ENCODE peak calls at places on chromosome 2, in nine cellular contexts. S is lower leg skin, O is heart left ventricle, F is A549, B is uterus, N is body of pancreas, U is spleen, W is HepG2, V is stomach. A is an unnamed sample.

GRCh38 chr2:14516844-14517243 is 115.7 kb upstream of the LRATD1 start:
- DNase-seq in N (no peak), F (no peak), B (no peak), W (no peak), V (no peak), O (no peak), U (no peak), S (no peak), A (no peak)

GRCh38 chr2:238083919-238084318 is 16.2 kb upstream of the ESPNL start:
- DNase-seq in U (no peak), W (no peak), O (no peak), F (no peak), B (no peak), S (peak), N (no peak), V (peak), A (no peak)

GRCh38 chr2:134120718-134121630 is 132.9 kb upstream of the MGAT5 start:
- DNase-seq in O (peak), W (no peak), F (no peak), V (peak), B (peak), S (peak), U (peak), N (peak), A (peak)

GRCh38 chr2:164697688-164698290 is 76.5 kb upstream of the GRB14 start:
- DNase-seq in S (no peak), U (no peak), F (peak), V (no peak), O (no peak), B (no peak), W (peak), N (no peak), A (no peak)

GRCh38 chr2:18413794-18414396 is 146.6 kb downstream of the RDH14 start:
- DNase-seq in B (peak), V (no peak), W (no peak), F (peak), N (peak), O (peak), U (no peak), S (no peak), A (peak)

GRCh38 chr2:74982581-74982980 is 24.1 kb downstream of the POLE4 start:
- DNase-seq in O (no peak), U (no peak), V (no peak), W (peak), N (no peak), F (no peak), B (no peak), S (no peak), A (no peak)

GRCh38 chr2:109611467-109612095 is 2.2 kb downstream of the SEPTIN10 start:
- DNase-seq in U (no peak), S (no peak), O (no peak), B (no peak), N (no peak), F (no peak), W (peak), V (no peak), A (no peak)

GRCh38 chr2:112814278-112814677 is 22.3 kb downstream of the IL1B start:
- DNase-seq in O (no peak), V (no peak), W (peak), U (no peak), S (no peak), N (no peak), F (no peak), B (no peak), A (no peak)

GRCh38 chr2:3151153-3151918 is 226.3 kb downstream of the EIPR1 start:
- DNase-seq in V (no peak), F (no peak), U (no peak), B (no peak), N (no peak), W (no peak), O (no peak), S (no peak), A (no peak)

GRCh38 chr2:203646266-203646864 is 60.1 kb upstream of the CD28 start:
- DNase-seq in S (no peak), U (peak), B (no peak), W (no peak), O (no peak), F (no peak), V (no peak), N (no peak), A (no peak)

GRCh38 chr2:73614105-73614504 is 28.1 kb downstream of the NAT8 start:
- DNase-seq in O (no peak), B (no peak), W (no peak), U (no peak), F (no peak), S (no peak), N (no peak), V (no peak), A (no peak)

GRCh38 chr2:129895061-129895460 is 84.4 kb upstream of the RAB6C start:
- DNase-seq in W (no peak), O (no peak), S (peak), V (peak), B (no peak), N (no peak), U (no peak), F (no peak), A (no peak)

GRCh38 chr2:17749753-17750438 is 3.7 kb downstream of the SMC6 start:
- DNase-seq in S (no peak), W (no peak), N (no peak), F (no peak), B (no peak), U (no peak), V (no peak), O (no peak), A (no peak)

GRCh38 chr2:75035444-75036353 is 77.3 kb downstream of the POLE4 start:
- DNase-seq in N (no peak), S (no peak), O (no peak), V (no peak), U (no peak), F (no peak), B (no peak), W (no peak), A (no peak)

GRCh38 chr2:190618030-190618429 is 30.9 kb upstream of the NAB1 start:
- DNase-seq in O (no peak), U (no peak), B (no peak), F (no peak), V (no peak), W (no peak), S (no peak), N (no peak), A (no peak)

GRCh38 chr2:211033765-211034164 is 477.4 kb downstream of the CPS1 start:
- DNase-seq in F (peak), W (peak), S (no peak), O (no peak), B (no peak), U (no peak), V (no peak), N (no peak), A (no peak)

GRCh38 chr2:57881998-57882884 is 164.4 kb upstream of the VRK2 start:
- DNase-seq in S (no peak), O (no peak), N (no peak), B (no peak), U (no peak), W (peak), V (no peak), F (peak), A (no peak)

GRCh38 chr2:148569221-148569620 is 75.3 kb upstream of the EPC2 start:
- DNase-seq in N (no peak), W (no peak), U (no peak), O (no peak), V (no peak), F (no peak), B (no peak), S (peak), A (no peak)

GRCh38 chr2:128690431-128690830 is 371.8 kb upstream of the HS6ST1 start:
- DNase-seq in B (no peak), N (no peak), S (no peak), F (no peak), O (no peak), V (no peak), U (no peak), W (no peak), A (no peak)

GRCh38 chr2:2921011-2921720 is 456.5 kb downstream of the EIPR1 start:
- DNase-seq in W (no peak), U (no peak), V (no peak), F (no peak), B (no peak), N (no peak), O (no peak), S (peak), A (no peak)

GRCh38 chr2:56714400-56714799 is 530.6 kb downstream of the CCDC85A start:
- DNase-seq in U (no peak), O (no peak), B (no peak), N (no peak), W (no peak), S (no peak), F (no peak), V (no peak), A (no peak)

GRCh38 chr2:64202206-64202864 is 58.1 kb upstream of the PELI1 start:
- DNase-seq in U (no peak), O (no peak), F (no peak), N (no peak), S (no peak), B (no peak), V (no peak), W (no peak), A (no peak)

GRCh38 chr2:190615555-190616200 is 33.2 kb upstream of the NAB1 start:
- DNase-seq in S (no peak), N (no peak), F (no peak), U (no peak), W (no peak), V (no peak), O (no peak), B (no peak), A (no peak)

GRCh38 chr2:241842620-241843211 is 16.0 kb downstream of the PDCD1 start:
- DNase-seq in B (peak), F (no peak), V (peak), U (peak), N (peak), W (no peak), S (peak), O (peak), A (peak)

GRCh38 chr2:203535784-203536590 is 886 bp upstream of the RAPH1 start:
- DNase-seq in N (no peak), S (no peak), O (no peak), W (no peak), V (no peak), F (no peak), B (no peak), U (no peak), A (no peak)

GRCh38 chr2:71727562-71727961 is 274.2 kb downstream of the DYSF start:
- DNase-seq in U (no peak), V (no peak), B (no peak), N (no peak), O (no peak), S (peak), W (no peak), F (no peak), A (no peak)

GRCh38 chr2:222604749-222605515 is 51.0 kb downstream of the FARSB start:
- DNase-seq in F (no peak), N (no peak), U (no peak), O (no peak), W (no peak), V (no peak), B (no peak), S (no peak), A (no peak)

GRCh38 chr2:16613475-16613874 is 52.2 kb downstream of the CYRIA start:
- DNase-seq in U (no peak), N (no peak), B (no peak), F (peak), V (no peak), O (no peak), W (peak), S (no peak), A (no peak)

GRCh38 chr2:188601927-188602326 is 310.3 kb downstream of the GULP1 start:
- DNase-seq in S (no peak), V (no peak), F (no peak), U (no peak), W (no peak), B (no peak), O (no peak), N (no peak), A (no peak)

GRCh38 chr2:186648130-186648529 is 45.7 kb upstream of the FAM171B start:
- DNase-seq in F (no peak), B (no peak), W (no peak), U (no peak), N (no peak), V (no peak), O (no peak), S (no peak), A (no peak)

GRCh38 chr2:239684271-239684670 is 283.5 kb upstream of the HDAC4 start:
- DNase-seq in F (no peak), W (no peak), V (no peak), U (no peak), N (no peak), B (no peak), O (no peak), S (no peak), A (no peak)

GRCh38 chr2:225428360-225428759 is 28.9 kb downstream of the NYAP2 start:
- DNase-seq in S (no peak), W (no peak), B (no peak), F (no peak), N (no peak), O (no peak), U (no peak), V (no peak), A (no peak)

GRCh38 chr2:83376731-83377130 is 1082.3 kb downstream of the SUCLG1 start:
- DNase-seq in N (no peak), W (no peak), O (no peak), S (no peak), U (no peak), F (no peak), V (no peak), B (no peak), A (no peak)

GRCh38 chr2:168699834-168700417 is 102.5 kb upstream of the NOSTRIN start:
- DNase-seq in U (no peak), B (peak), N (peak), F (no peak), O (peak), V (peak), W (peak), S (peak), A (peak)

GRCh38 chr2:40160730-40161129 is 291.2 kb downstream of the SLC8A1 start:
- DNase-seq in B (no peak), O (no peak), W (no peak), F (no peak), U (no peak), S (no peak), N (no peak), V (no peak), A (no peak)

GRCh38 chr2:42133771-42134195 is 35.4 kb upstream of the EML4 start:
- DNase-seq in U (no peak), V (no peak), S (no peak), B (no peak), W (no peak), N (no peak), F (no peak), O (no peak), A (no peak)

GRCh38 chr2:113324684-113325160 is 46.0 kb upstream of the PAX8 start:
- DNase-seq in B (peak), V (peak), S (peak), U (no peak), F (peak), O (peak), W (no peak), N (peak), A (peak)

GRCh38 chr2:73987109-73987947 is 2.6 kb downstream of the TET3 start:
- DNase-seq in S (peak), B (no peak), U (peak), O (peak), V (peak), W (no peak), N (peak), F (no peak), A (no peak)

GRCh38 chr2:105741216-105741615 is 3.5 kb upstream of the NCK2 start:
- DNase-seq in V (no peak), U (no peak), F (no peak), S (no peak), B (no peak), W (no peak), O (no peak), N (no peak), A (no peak)

GRCh38 chr2:20822535-20823490 is at the start of gene LDAH:
- DNase-seq in B (peak), U (peak), V (peak), W (peak), F (peak), N (peak), O (peak), S (peak), A (peak)
- TF ChIP-seq POLR2A in B (peak), U (no peak), V (no peak), W (peak), F (peak), N (peak), O (peak), S (no peak), A (peak)

GRCh38 chr2:98508690-98509054 is 64.0 kb downstream of the INPP4A start:
- DNase-seq in S (no peak), W (no peak), O (peak), B (peak), F (no peak), N (peak), V (peak), U (peak), A (no peak)

GRCh38 chr2:98511981-98512380 is 67.3 kb downstream of the INPP4A start:
- DNase-seq in F (no peak), W (no peak), O (no peak), S (no peak), B (no peak), V (no peak), U (no peak), N (no peak), A (no peak)

GRCh38 chr2:98509542-98510321 is 65.1 kb downstream of the INPP4A start:
- DNase-seq in V (no peak), S (no peak), B (no peak), O (no peak), W (no peak), U (no peak), F (no peak), N (no peak), A (no peak)

GRCh38 chr2:98507940-98508689 is 63.5 kb downstream of the INPP4A start:
- DNase-seq in N (peak), O (peak), S (no peak), W (no peak), B (peak), U (peak), V (no peak), F (no peak), A (no peak)

DNA sequence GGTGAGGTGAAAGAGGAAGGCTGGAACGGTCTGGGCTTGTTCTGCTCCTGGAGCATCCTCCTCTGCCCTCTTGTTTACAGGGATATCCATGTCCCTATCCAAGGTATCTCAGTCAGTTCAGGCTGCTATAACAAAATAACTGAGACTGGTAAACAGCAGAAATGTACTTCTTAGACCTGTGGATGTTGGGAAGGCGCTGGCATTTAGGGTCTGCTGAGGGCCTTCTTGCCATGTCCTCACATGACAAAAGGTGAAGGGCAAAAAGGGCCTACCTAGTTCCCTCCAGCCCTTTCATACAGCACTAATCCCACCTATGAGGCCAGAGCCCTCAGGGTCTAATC is 65.6 kb downstream of the INPP4A start:
- DNase-seq in O (no peak), U (no peak), F (no peak), N (no peak), B (no peak), S (no peak), V (no peak), W (no peak), A (no peak)
- TF ChIP-seq POLR2A in O (no peak), U (no peak), F (no peak), N (no peak), B (no peak), S (no peak), V (no peak), W (no peak), A (no peak)

DNA sequence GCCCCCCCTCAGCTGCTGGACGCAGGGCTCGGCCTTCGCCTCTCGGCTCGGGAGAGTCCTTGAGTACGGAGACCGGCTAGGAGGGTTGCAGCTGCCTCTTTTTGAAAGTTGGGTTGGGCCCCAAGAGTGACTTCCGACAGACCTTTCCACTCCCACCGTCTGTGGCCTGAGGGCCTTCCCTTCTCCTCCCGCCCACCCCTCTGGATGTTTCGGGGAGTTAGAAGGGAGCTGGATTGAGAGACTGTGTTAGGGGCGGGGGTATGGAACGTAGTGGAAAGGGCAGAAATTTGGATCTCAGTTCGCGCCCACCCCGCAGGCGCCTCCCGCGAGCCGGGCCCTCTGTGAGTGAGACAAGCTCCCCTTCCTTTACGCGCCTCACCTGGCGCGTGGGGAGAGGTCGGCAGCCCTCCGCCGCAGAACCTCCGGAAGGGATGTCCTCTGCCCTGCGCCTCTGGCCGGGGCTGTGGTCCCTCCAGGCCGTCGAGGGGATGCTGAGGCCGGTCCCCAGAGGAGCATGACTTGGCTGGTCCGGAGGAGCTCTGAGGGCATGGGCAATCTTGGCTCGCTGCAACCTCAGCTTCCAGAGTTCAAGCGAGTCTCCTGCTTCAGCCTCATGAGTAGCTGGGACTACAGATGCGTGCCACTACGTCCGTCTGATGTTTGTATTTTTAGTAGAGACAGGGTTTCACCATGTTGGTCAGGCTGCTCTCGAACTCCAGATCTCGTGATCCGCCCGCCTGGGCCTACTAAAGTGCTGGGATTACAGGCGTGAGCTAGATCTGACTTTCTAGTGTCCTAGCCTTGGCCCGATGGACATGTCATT is 15.9 kb downstream of the C2orf74 start:
- DNase-seq in N (peak), W (peak), B (peak), F (no peak), U (peak), V (peak), O (peak), S (peak), A (no peak)
- TF ChIP-seq POLR2A in N (no peak), W (no peak), B (no peak), F (peak), U (no peak), V (no peak), O (no peak), S (no peak), A (no peak)

GRCh38 chr2:201071305-201072200 is at the start of the genes HYCC2 and NDUFB3:
- DNase-seq in N (peak), F (peak), B (peak), V (peak), S (peak), U (peak), W (peak), O (peak), A (peak)
- TF ChIP-seq POLR2A in N (no peak), F (peak), B (peak), V (no peak), S (no peak), U (no peak), W (peak), O (peak), A (peak)

GRCh38 chr2:214652473-214652872 is 157.0 kb downstream of the BARD1 start:
- DNase-seq in S (no peak), O (no peak), V (no peak), F (no peak), B (no peak), N (no peak), U (no peak), W (no peak), A (no peak)
- TF ChIP-seq POLR2A in S (no peak), O (no peak), V (no peak), F (no peak), B (no peak), N (no peak), U (no peak), W (no peak), A (no peak)